ENCODE peak calls at places on chromosomes 16 and 17, in six cellular contexts. K is GM10248, T is uterus, I is adipocyte, W is mesenchymal stem cell, L is fibroblast of the aortic adventitia. V is an unnamed sample.

GRCh38 chr17:8465381-8466158 is 29.9 kb downstream of the NDEL1 start:
- DNase-seq in K (no peak), T (no peak), I (no peak), W (no peak), L (no peak), V (no peak)

GRCh38 chr16:4270595-4270994 is 2.2 kb downstream of the TFAP4 start:
- DNase-seq in K (no peak), T (no peak), I (no peak), W (no peak), L (no peak), V (no peak)

GRCh38 chr17:46865100-46865499 is 13.7 kb downstream of the WNT9B start:
- DNase-seq in K (no peak), T (no peak), I (peak), W (no peak), L (no peak), V (no peak)

GRCh38 chr17:48776602-48777001 is 40.4 kb downstream of the TTLL6 start:
- DNase-seq in K (no peak), T (no peak), I (no peak), W (no peak), L (no peak), V (no peak)

GRCh38 chr16:66462912-66463311 is 35.8 kb downstream of the BEAN1 start:
- DNase-seq in K (no peak), T (no peak), I (no peak), W (no peak), L (no peak), V (no peak)

GRCh38 chr17:41705271-41705991 is 6.7 kb upstream of the GAST start:
- DNase-seq in K (no peak), T (no peak), I (peak), W (peak), L (no peak), V (no peak)

GRCh38 chr16:85699628-85700027 is 10.9 kb upstream of the GINS2 start:
- DNase-seq in K (no peak), T (no peak), I (peak), W (peak), L (peak), V (no peak)

GRCh38 chr16:66199189-66199588 is 167.3 kb upstream of the CDH5 start:
- DNase-seq in K (no peak), T (no peak), I (peak), W (peak), L (peak), V (no peak)

GRCh38 chr16:54503436-54503835 is 216.8 kb upstream of the IRX3 start:
- DNase-seq in K (no peak), T (no peak), I (peak), W (no peak), L (peak), V (no peak)

GRCh38 chr17:44956076-44956475 is 8.5 kb upstream of the KIF18B start:
- DNase-seq in K (no peak), T (no peak), I (no peak), W (no peak), L (no peak), V (no peak)

GRCh38 chr16:12002447-12003006 is 26.0 kb downstream of the SNX29 start:
- DNase-seq in K (no peak), T (no peak), I (no peak), W (peak), L (peak), V (no peak)

V was measured in activated gamma-delta T cell treated with Interleukin-2 at 50 U/mL for 16 hours.